ENCODE peak calls at places on chromosome 7, in ten cellular contexts. J is NCI-H1436; Y is NCI-H1417; W is A549; Q is activated CD8-positive, alpha-beta T cell treated with anti-CD3 and anti-CD28 coated beads for 36 hours; V is CD8-positive, alpha-beta memory T cell; B is posterior vena cava; R is activated CD4-positive, alpha-beta T cell treated with anti-CD3 and anti-CD28 coated beads, Interleukin-2, amount 10 ng/mL, durations not matched to agents 7 days and 5 days; A is GM20000; C is stimulated activated CD4-positive, alpha-beta T cell treated with anti-CD3 and anti-CD28 coated beads, Interleukin-1b, Interleukin-23, amount 100 ng/mL, for 4 hours. I is an unnamed sample.

GRCh38 chr7:148264933-148265557 is 325.5 kb upstream of the C7orf33 start:
- DNase-seq in J (peak), Y (peak), W (peak), Q (peak), V (no peak), B (no peak), R (peak), A (peak), C (no peak), I (no peak)

GRCh38 chr7:116836911-116837310 is 25.5 kb upstream of the CAPZA2 start:
- DNase-seq in J (no peak), Y (no peak), W (peak), Q (no peak), V (no peak), B (no peak), R (no peak), A (no peak), C (no peak), I (no peak)

GRCh38 chr7:100685049-100685605 is 8.9 kb downstream of the GIGYF1 start:
- DNase-seq in J (no peak), Y (no peak), W (no peak), Q (no peak), V (no peak), B (no peak), R (no peak), A (peak), C (no peak), I (no peak)

GRCh38 chr7:27149817-27150567 is 2.4 kb downstream of the HOXA3 start:
- DNase-seq in J (no peak), Y (peak), W (no peak), Q (no peak), V (no peak), B (peak), R (no peak), A (no peak), C (no peak), I (no peak)

GRCh38 chr7:64887756-64888508 is 15.1 kb upstream of the ZNF273 start:
- DNase-seq in J (peak), Y (no peak), W (no peak), Q (peak), V (peak), B (peak), R (no peak), A (peak), C (no peak), I (peak)

GRCh38 chr7:157250605-157251228 is 86.1 kb upstream of the DNAJB6 start:
- DNase-seq in J (peak), Y (peak), W (peak), Q (peak), V (peak), B (no peak), R (peak), A (peak), C (peak), I (peak)

GRCh38 chr7:23027261-23027660 is 13.3 kb upstream of the HYCC1 start:
- DNase-seq in J (no peak), Y (no peak), W (no peak), Q (no peak), V (no peak), B (no peak), R (no peak), A (no peak), C (no peak), I (no peak)

GRCh38 chr7:101386177-101386557 is 23.5 kb downstream of the COL26A1 start:
- DNase-seq in J (no peak), Y (no peak), W (no peak), Q (no peak), V (no peak), B (no peak), R (no peak), A (no peak), C (no peak), I (no peak)

GRCh38 chr7:105336009-105336408 is 52.7 kb downstream of the SRPK2 start:
- DNase-seq in J (no peak), Y (peak), W (no peak), Q (no peak), V (no peak), B (no peak), R (no peak), A (no peak), C (no peak), I (no peak)

GRCh38 chr7:77461246-77461645 is 45.1 kb upstream of the GSAP start:
- DNase-seq in J (no peak), Y (no peak), W (no peak), Q (no peak), V (no peak), B (no peak), R (no peak), A (no peak), C (no peak), I (no peak)

GRCh38 chr7:135333196-135333595 is 99.6 kb downstream of the STRA8 start:
- DNase-seq in J (no peak), Y (no peak), W (no peak), Q (peak), V (no peak), B (no peak), R (no peak), A (no peak), C (no peak), I (no peak)

GRCh38 chr7:156117542-156118245 is 305.4 kb upstream of the SHH start:
- DNase-seq in J (no peak), Y (no peak), W (no peak), Q (no peak), V (no peak), B (no peak), R (no peak), A (no peak), C (no peak), I (no peak)

GRCh38 chr7:84277628-84278224 is 83.1 kb upstream of the SEMA3A start:
- DNase-seq in J (no peak), Y (no peak), W (no peak), Q (no peak), V (no peak), B (no peak), R (no peak), A (no peak), C (no peak), I (no peak)

GRCh38 chr7:115471891-115472290 is 550.0 kb downstream of the MDFIC start:
- DNase-seq in J (no peak), Y (no peak), W (no peak), Q (no peak), V (no peak), B (no peak), R (no peak), A (no peak), C (no peak), I (no peak)

GRCh38 chr7:151456276-151456675 is 16.3 kb upstream of the CRYGN start:
- DNase-seq in J (no peak), Y (no peak), W (no peak), Q (no peak), V (no peak), B (no peak), R (no peak), A (no peak), C (no peak), I (no peak)

GRCh38 chr7:2633538-2634264 is 1.9 kb downstream of the TTYH3 start:
- DNase-seq in J (no peak), Y (no peak), W (peak), Q (peak), V (no peak), B (peak), R (no peak), A (no peak), C (peak), I (peak)

GRCh38 chr7:157539521-157539920 is 202.7 kb downstream of the DNAJB6 start:
- DNase-seq in J (no peak), Y (no peak), W (no peak), Q (no peak), V (no peak), B (peak), R (no peak), A (no peak), C (no peak), I (no peak)

GRCh38 chr7:45704683-45705016 is 130.5 kb downstream of the ADCY1 start:
- DNase-seq in J (no peak), Y (no peak), W (no peak), Q (no peak), V (no peak), B (peak), R (no peak), A (no peak), C (no peak), I (no peak)

GRCh38 chr7:137977173-137977572 is 24.7 kb downstream of the CREB3L2 start:
- DNase-seq in J (no peak), Y (no peak), W (no peak), Q (no peak), V (no peak), B (no peak), R (no peak), A (no peak), C (no peak), I (no peak)

GRCh38 chr7:25009271-25009670 is 29.3 kb upstream of the OSBPL3 start:
- DNase-seq in J (no peak), Y (no peak), W (no peak), Q (no peak), V (no peak), B (no peak), R (no peak), A (no peak), C (no peak), I (no peak)

GRCh38 chr7:108589874-108590273 is 20.2 kb downstream of the DNAJB9 start:
- DNase-seq in J (no peak), Y (no peak), W (no peak), Q (no peak), V (no peak), B (no peak), R (no peak), A (no peak), C (no peak), I (no peak)

GRCh38 chr7:9148687-9149086 is 715.3 kb downstream of the NXPH1 start:
- DNase-seq in J (no peak), Y (no peak), W (no peak), Q (no peak), V (no peak), B (no peak), R (no peak), A (no peak), C (no peak), I (no peak)

GRCh38 chr7:7696458-7697119 is 21.8 kb downstream of the RPA3 start:
- DNase-seq in J (no peak), Y (no peak), W (no peak), Q (no peak), V (no peak), B (no peak), R (no peak), A (no peak), C (no peak), I (no peak)

GRCh38 chr7:98681951-98682350 is 64.9 kb downstream of the NPTX2 start:
- DNase-seq in J (no peak), Y (peak), W (no peak), Q (no peak), V (no peak), B (no peak), R (no peak), A (no peak), C (no peak), I (no peak)

GRCh38 chr7:155227788-155228458 is 69.8 kb upstream of the INSIG1 start:
- DNase-seq in J (no peak), Y (no peak), W (no peak), Q (no peak), V (no peak), B (peak), R (no peak), A (no peak), C (no peak), I (no peak)

GRCh38 chr7:37665352-37666022 is 18.1 kb upstream of the GPR141 start:
- DNase-seq in J (no peak), Y (no peak), W (no peak), Q (no peak), V (no peak), B (no peak), R (no peak), A (no peak), C (no peak), I (no peak)

GRCh38 chr7:22326181-22326580 is 30.8 kb downstream of the RAPGEF5 start:
- DNase-seq in J (no peak), Y (no peak), W (no peak), Q (no peak), V (no peak), B (no peak), R (no peak), A (no peak), C (no peak), I (no peak)

GRCh38 chr7:112212516-112213036 is 6.1 kb downstream of the ZNF277 start:
- DNase-seq in J (no peak), Y (no peak), W (no peak), Q (no peak), V (no peak), B (no peak), R (no peak), A (no peak), C (no peak), I (no peak)

GRCh38 chr7:112199035-112199655 is 7.1 kb downstream of the DOCK4 start:
- DNase-seq in J (no peak), Y (no peak), W (no peak), Q (no peak), V (no peak), B (no peak), R (no peak), A (no peak), C (no peak), I (no peak)

GRCh38 chr7:158447206-158448171 is 140.1 kb downstream of the PTPRN2 start:
- DNase-seq in J (no peak), Y (peak), W (no peak), Q (no peak), V (no peak), B (peak), R (no peak), A (no peak), C (no peak), I (no peak)

GRCh38 chr7:31815796-31816195 is 128.8 kb downstream of the PPP1R17 start:
- DNase-seq in J (no peak), Y (no peak), W (no peak), Q (no peak), V (no peak), B (no peak), R (no peak), A (no peak), C (no peak), I (no peak)

GRCh38 chr7:20798694-20799121 is 12.0 kb upstream of the SP8 start:
- DNase-seq in J (peak), Y (peak), W (no peak), Q (no peak), V (no peak), B (no peak), R (no peak), A (no peak), C (no peak), I (no peak)

GRCh38 chr7:39248041-39248692 is 270.5 kb downstream of the POU6F2 start:
- DNase-seq in J (no peak), Y (no peak), W (no peak), Q (no peak), V (no peak), B (no peak), R (no peak), A (no peak), C (no peak), I (no peak)